ENCODE peak calls at places on chromosomes 13 and 19, in nine cellular contexts. One of them, this sample, is unnamed.

GRCh38 chr13:110187501-110188161 is 119.3 kb downstream of the COL4A1 start:
- DNase-seq in GM23248: peak; percentile 76
- DNase-seq in K562: no peak
- DNase-seq in breast epithelium: no peak
- DNase-seq in esophagus squamous epithelium: no peak
- DNase-seq in psoas muscle: peak; percentile 33
- DNase-seq in tibial nerve: no peak
- DNase-seq in Caco-2: no peak
- DNase-seq in heart right ventricle: peak; percentile 43
- DNase-seq in this sample: no peak

GRCh38 chr19:53545271-53546065 is 7.5 kb downstream of the ZNF331 start:
- DNase-seq in GM23248: peak; percentile 93
- DNase-seq in K562: no peak
- DNase-seq in breast epithelium: no peak
- DNase-seq in esophagus squamous epithelium: no peak
- DNase-seq in psoas muscle: peak; percentile 17
- DNase-seq in tibial nerve: no peak
- DNase-seq in Caco-2: no peak
- DNase-seq in heart right ventricle: no peak
- DNase-seq in this sample: no peak

GRCh38 chr19:17479325-17479791 is 9.0 kb downstream of the SLC27A1 start:
- DNase-seq in GM23248: peak; percentile 94
- DNase-seq in K562: no peak
- DNase-seq in breast epithelium: no peak
- DNase-seq in esophagus squamous epithelium: no peak
- DNase-seq in psoas muscle: no peak
- DNase-seq in tibial nerve: no peak
- DNase-seq in Caco-2: no peak
- DNase-seq in heart right ventricle: no peak
- DNase-seq in this sample: no peak

GRCh38 chr19:44813331-44814131 is 4.6 kb downstream of the BCAM start:
- DNase-seq in GM23248: no peak
- DNase-seq in K562: no peak
- DNase-seq in breast epithelium: no peak
- DNase-seq in esophagus squamous epithelium: no peak
- DNase-seq in psoas muscle: no peak
- DNase-seq in tibial nerve: no peak
- DNase-seq in Caco-2: peak; percentile 32
- DNase-seq in heart right ventricle: no peak
- DNase-seq in this sample: no peak

GRCh38 chr19:41615207-41615606 is 11.7 kb downstream of the CEACAM4 start:
- DNase-seq in GM23248: no peak
- DNase-seq in K562: no peak
- DNase-seq in breast epithelium: no peak
- DNase-seq in esophagus squamous epithelium: no peak
- DNase-seq in psoas muscle: no peak
- DNase-seq in tibial nerve: no peak
- DNase-seq in Caco-2: no peak
- DNase-seq in heart right ventricle: no peak
- DNase-seq in this sample: no peak

GRCh38 chr13:26923824-26924605 is 163.4 kb upstream of the GPR12 start:
- DNase-seq in GM23248: peak; percentile 38
- DNase-seq in K562: no peak
- DNase-seq in breast epithelium: no peak
- DNase-seq in esophagus squamous epithelium: no peak
- DNase-seq in psoas muscle: no peak
- DNase-seq in tibial nerve: no peak
- DNase-seq in Caco-2: no peak
- DNase-seq in heart right ventricle: no peak
- DNase-seq in this sample: no peak

GRCh38 chr13:51416107-51416506 is 36.7 kb downstream of the INTS6 start:
- DNase-seq in GM23248: no peak
- DNase-seq in K562: no peak
- DNase-seq in breast epithelium: no peak
- DNase-seq in esophagus squamous epithelium: no peak
- DNase-seq in psoas muscle: no peak
- DNase-seq in tibial nerve: no peak
- DNase-seq in Caco-2: no peak
- DNase-seq in heart right ventricle: no peak
- DNase-seq in this sample: no peak

GRCh38 chr19:18340990-18341868 is 831 bp downstream of the PGPEP1 start:
- DNase-seq in GM23248: peak; percentile 81
- DNase-seq in K562: peak; percentile 91
- DNase-seq in breast epithelium: peak; percentile 41
- DNase-seq in esophagus squamous epithelium: no peak
- DNase-seq in psoas muscle: peak; percentile 69
- DNase-seq in tibial nerve: peak; percentile 47
- DNase-seq in Caco-2: peak; percentile 58
- DNase-seq in heart right ventricle: peak; percentile 58
- DNase-seq in this sample: peak; percentile 85

GRCh38 chr19:58385313-58386165 is 1.5 kb upstream of the RPS5 start:
- DNase-seq in GM23248: peak; percentile 43
- DNase-seq in K562: no peak
- DNase-seq in breast epithelium: no peak
- DNase-seq in esophagus squamous epithelium: no peak
- DNase-seq in psoas muscle: no peak
- DNase-seq in tibial nerve: no peak
- DNase-seq in Caco-2: no peak
- DNase-seq in heart right ventricle: no peak
- DNase-seq in this sample: no peak

DNA sequence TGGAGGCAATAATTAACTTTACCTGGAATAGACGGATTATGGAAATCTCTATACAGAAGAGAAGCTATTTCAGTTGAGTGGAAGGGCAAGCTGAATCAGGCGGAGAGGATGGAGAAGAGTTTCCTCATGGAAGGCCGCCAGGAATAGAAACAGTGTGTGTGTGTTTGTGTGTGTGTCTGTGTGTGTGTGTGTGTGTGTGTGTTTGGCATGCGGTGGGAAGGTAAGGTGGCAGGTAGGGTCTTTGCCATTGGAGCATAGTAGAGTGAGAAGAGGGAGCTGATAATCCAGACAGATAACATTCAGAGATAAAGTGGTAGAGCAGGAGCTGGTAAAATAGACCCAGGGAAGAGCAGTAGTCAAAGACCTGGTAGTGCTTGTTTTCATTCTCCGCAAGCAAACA is 9.2 kb upstream of the HS6ST3 start:
- DNase-seq in GM23248: no peak
- DNase-seq in K562: no peak
- DNase-seq in breast epithelium: no peak
- DNase-seq in esophagus squamous epithelium: no peak
- DNase-seq in psoas muscle: no peak
- DNase-seq in tibial nerve: no peak
- DNase-seq in Caco-2: no peak
- DNase-seq in heart right ventricle: no peak
- DNase-seq in this sample: no peak
- H3K4me3 ChIP-seq in GM23248: no peak overlapping the region
- H3K4me3 ChIP-seq in K562: no peak overlapping the region
- H3K4me3 ChIP-seq in breast epithelium: no peak overlapping the region
- H3K4me3 ChIP-seq in esophagus squamous epithelium: no peak overlapping the region
- H3K4me3 ChIP-seq in psoas muscle: no peak overlapping the region
- H3K4me3 ChIP-seq in tibial nerve: no peak overlapping the region
- H3K4me3 ChIP-seq in Caco-2: no peak overlapping the region
- H3K4me3 ChIP-seq in heart right ventricle: no peak overlapping the region
- H3K4me3 ChIP-seq in this sample: no peak overlapping the region

DNA sequence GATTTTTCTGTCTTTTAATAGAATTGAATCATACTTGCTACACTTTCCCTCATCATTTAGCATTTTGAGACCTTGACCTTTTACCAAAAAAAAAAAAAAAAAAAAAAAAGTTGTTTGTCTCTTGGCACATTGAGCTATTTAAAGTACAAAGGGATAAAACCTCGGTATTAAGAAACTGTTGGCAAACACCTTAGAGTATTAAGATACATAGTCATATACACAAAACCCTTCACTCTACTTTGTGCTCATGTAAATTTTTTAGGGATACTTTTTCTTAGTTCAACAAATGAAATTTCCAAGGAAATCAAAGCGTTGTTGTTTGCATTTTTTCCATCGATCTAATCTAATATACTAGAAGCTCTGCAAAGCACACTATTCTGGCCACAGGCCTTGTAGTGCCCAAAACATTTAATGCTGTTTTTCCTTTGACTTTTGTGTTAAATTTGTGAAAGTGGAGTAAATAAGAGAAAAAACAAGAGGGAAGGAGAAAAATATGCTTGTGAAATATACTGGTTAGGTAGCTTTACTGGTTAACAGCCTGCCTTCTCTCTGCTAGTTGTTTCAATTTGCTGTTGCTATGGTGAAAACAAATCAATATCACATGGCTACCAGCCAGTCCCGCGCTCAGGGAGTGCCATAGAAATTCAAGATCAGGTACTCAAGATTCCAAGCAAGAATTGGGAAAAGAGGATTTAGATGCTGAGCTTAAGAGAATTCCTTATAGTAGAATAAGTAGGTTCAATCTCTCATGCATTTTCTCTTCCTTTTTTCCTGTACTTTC is 2.6 kb downstream of the MBNL2 start:
- DNase-seq in GM23248: peak; percentile 65
- DNase-seq in K562: no peak
- DNase-seq in breast epithelium: peak; percentile 68
- DNase-seq in esophagus squamous epithelium: no peak
- DNase-seq in psoas muscle: no peak
- DNase-seq in tibial nerve: peak; percentile 40
- DNase-seq in Caco-2: peak; percentile 29
- DNase-seq in heart right ventricle: no peak
- DNase-seq in this sample: peak; percentile 85
- H3K27me3 ChIP-seq in GM23248: no peaks in the 10 kb centered on the region
- H3K27me3 ChIP-seq in K562: no peaks in the 10 kb centered on the region
- H3K27me3 ChIP-seq in breast epithelium: no peaks in the 10 kb centered on the region
- H3K27me3 ChIP-seq in esophagus squamous epithelium: no peaks in the 10 kb centered on the region
- H3K27me3 ChIP-seq in psoas muscle: no peaks in the 10 kb centered on the region
- H3K27me3 ChIP-seq in tibial nerve: no peaks in the 10 kb centered on the region
- H3K27me3 ChIP-seq in Caco-2: no peaks in the 10 kb centered on the region
- H3K27me3 ChIP-seq in heart right ventricle: no peaks in the 10 kb centered on the region
- H3K27me3 ChIP-seq in this sample: no peaks in the 10 kb centered on the region

DNA sequence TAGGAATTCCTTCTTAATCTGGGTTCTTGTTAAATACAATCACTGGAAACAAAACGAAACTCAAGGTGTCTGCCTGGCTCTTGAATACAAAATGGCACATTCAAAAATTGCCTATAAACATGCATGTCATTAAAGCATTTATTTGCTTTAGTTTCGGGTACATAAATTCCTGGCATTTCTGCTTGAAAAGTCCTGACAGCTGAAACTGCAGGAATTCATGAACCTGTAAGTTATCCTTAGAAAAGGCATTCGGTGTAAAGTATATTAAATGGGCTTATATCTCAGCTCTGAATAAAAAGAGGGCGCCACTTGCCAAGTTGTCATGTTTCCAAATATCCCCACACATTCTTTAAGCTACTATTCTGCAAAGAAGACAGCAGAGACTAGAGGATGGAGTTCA is 32.9 kb downstream of the RXFP2 start:
- DNase-seq in GM23248: no peak
- DNase-seq in K562: no peak
- DNase-seq in breast epithelium: no peak
- DNase-seq in esophagus squamous epithelium: no peak
- DNase-seq in psoas muscle: no peak
- DNase-seq in tibial nerve: no peak
- DNase-seq in Caco-2: no peak
- DNase-seq in heart right ventricle: no peak
- DNase-seq in this sample: no peak
- H3K4me3 ChIP-seq in GM23248: no peak overlapping the region
- H3K4me3 ChIP-seq in K562: no peak overlapping the region
- H3K4me3 ChIP-seq in breast epithelium: no peak overlapping the region
- H3K4me3 ChIP-seq in esophagus squamous epithelium: no peak overlapping the region
- H3K4me3 ChIP-seq in psoas muscle: no peak overlapping the region
- H3K4me3 ChIP-seq in tibial nerve: no peak overlapping the region
- H3K4me3 ChIP-seq in Caco-2: no peak overlapping the region
- H3K4me3 ChIP-seq in heart right ventricle: no peak overlapping the region
- H3K4me3 ChIP-seq in this sample: no peak overlapping the region

DNA sequence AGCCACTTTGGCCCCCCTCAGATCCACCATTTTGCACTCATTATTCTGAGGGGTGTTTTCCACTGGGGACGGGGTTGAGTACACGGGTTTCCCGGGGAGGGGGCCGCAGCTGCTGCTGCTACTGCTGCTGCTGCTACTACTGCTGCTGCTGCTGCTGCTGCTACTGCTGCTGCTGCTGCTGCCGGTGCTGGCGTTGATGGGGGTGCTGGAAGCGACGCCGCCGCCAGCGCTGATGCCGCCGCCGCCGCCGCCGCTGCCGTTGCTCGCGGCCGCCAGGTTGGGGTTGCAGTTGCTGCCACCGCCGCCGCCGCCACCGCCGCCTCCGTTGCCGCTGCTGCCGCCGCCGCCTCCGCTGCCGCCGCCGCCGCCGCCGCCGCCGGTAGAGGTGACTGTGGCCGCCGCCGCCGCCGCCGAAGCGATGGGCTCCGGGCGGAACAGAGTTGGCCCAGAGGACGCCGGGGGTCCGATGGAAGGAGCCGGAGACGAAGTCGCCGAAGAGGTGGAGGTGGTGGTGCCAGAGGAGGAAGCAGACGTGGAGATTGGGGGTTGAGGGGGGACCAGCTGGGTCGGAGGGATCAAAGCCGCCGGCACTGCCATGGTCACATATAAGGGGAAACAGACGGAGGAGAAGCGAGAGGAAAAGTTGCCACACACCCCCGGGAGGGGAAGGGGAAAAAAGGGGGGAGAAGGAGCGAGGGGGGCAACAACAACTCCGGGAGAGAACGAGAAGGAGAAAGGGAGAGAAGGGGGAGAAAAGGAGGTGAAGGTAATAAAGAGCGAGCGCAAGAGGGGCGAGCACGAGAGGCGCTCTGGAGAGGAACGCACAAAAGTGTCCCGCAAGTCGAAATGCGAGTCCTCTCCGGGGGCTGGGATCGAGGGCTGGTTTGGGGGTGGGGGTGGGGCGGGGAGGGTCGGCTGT is 572 bp downstream of the DACH1 start:
- DNase-seq in GM23248: peak; percentile 24
- DNase-seq in K562: no peak
- DNase-seq in breast epithelium: no peak
- DNase-seq in esophagus squamous epithelium: no peak
- DNase-seq in psoas muscle: peak; percentile 23
- DNase-seq in tibial nerve: no peak
- DNase-seq in Caco-2: peak; percentile 37
- DNase-seq in heart right ventricle: peak; percentile 31
- DNase-seq in this sample: peak; percentile 32
- H3K27me3 ChIP-seq in GM23248: peaks cover 35% of the 10 kb centered on the region
- H3K27me3 ChIP-seq in K562: no peaks in the 10 kb centered on the region
- H3K27me3 ChIP-seq in breast epithelium: peaks cover 41% of the 10 kb centered on the region
- H3K27me3 ChIP-seq in esophagus squamous epithelium: peaks cover 79% of the 10 kb centered on the region
- H3K27me3 ChIP-seq in psoas muscle: no peaks in the 10 kb centered on the region
- H3K27me3 ChIP-seq in tibial nerve: peaks cover 30% of the 10 kb centered on the region
- H3K27me3 ChIP-seq in Caco-2: peaks cover 11% of the 10 kb centered on the region
- H3K27me3 ChIP-seq in heart right ventricle: no peaks in the 10 kb centered on the region
- H3K27me3 ChIP-seq in this sample: no peaks in the 10 kb centered on the region

GRCh38 chr13:29922896-29923295 is 72.5 kb upstream of the UBL3 start:
- DNase-seq in GM23248: peak; percentile 84
- DNase-seq in K562: no peak
- DNase-seq in breast epithelium: no peak
- DNase-seq in esophagus squamous epithelium: no peak
- DNase-seq in psoas muscle: no peak
- DNase-seq in tibial nerve: no peak
- DNase-seq in Caco-2: no peak
- DNase-seq in heart right ventricle: no peak
- DNase-seq in this sample: no peak
- H3K4me3 ChIP-seq in GM23248: peak overlapping the region; percentile 12
- H3K4me3 ChIP-seq in K562: no peak overlapping the region
- H3K4me3 ChIP-seq in breast epithelium: no peak overlapping the region
- H3K4me3 ChIP-seq in esophagus squamous epithelium: no peak overlapping the region
- H3K4me3 ChIP-seq in psoas muscle: no peak overlapping the region
- H3K4me3 ChIP-seq in tibial nerve: no peak overlapping the region
- H3K4me3 ChIP-seq in Caco-2: no peak overlapping the region
- H3K4me3 ChIP-seq in heart right ventricle: no peak overlapping the region
- H3K4me3 ChIP-seq in this sample: no peak overlapping the region

This sample was measured in small intestine.